ENCODE peak calls at places on chromosomes 5 and 9, in nine cellular contexts. One of them, this sample, is unnamed.

GRCh38 chr5:140563554-140563953 is 844 bp downstream of the APBB3 start:
- DNase-seq in NCI-H510A treated with DMSO at 0.1 percent for 48 hours: no peak
- DNase-seq in activated CD8-positive, alpha-beta memory T cell treated with anti-CD3 and anti-CD28 coated beads for 24 hours: no peak
- DNase-seq in activated CD4-positive, alpha-beta memory T cell treated with anti-CD3 and anti-CD28 coated beads, Interleukin-2, amount 10 ng/mL, durations not matched to agents 7 days and 5 days: no peak
- DNase-seq in ELR: no peak
- DNase-seq in AG09309: no peak
- DNase-seq in heart left ventricle: peak; percentile 45
- DNase-seq in T follicular helper cell: no peak
- DNase-seq in mammary epithelial cell: no peak
- DNase-seq in this sample: no peak

GRCh38 chr9:73006986-73007385 is 54.1 kb upstream of the ALDH1A1 start:
- DNase-seq in NCI-H510A treated with DMSO at 0.1 percent for 48 hours: no peak
- DNase-seq in activated CD8-positive, alpha-beta memory T cell treated with anti-CD3 and anti-CD28 coated beads for 24 hours: no peak
- DNase-seq in activated CD4-positive, alpha-beta memory T cell treated with anti-CD3 and anti-CD28 coated beads, Interleukin-2, amount 10 ng/mL, durations not matched to agents 7 days and 5 days: no peak
- DNase-seq in ELR: no peak
- DNase-seq in AG09309: no peak
- DNase-seq in heart left ventricle: no peak
- DNase-seq in T follicular helper cell: no peak
- DNase-seq in mammary epithelial cell: no peak
- DNase-seq in this sample: no peak

GRCh38 chr5:85288914-85289313 is 904.2 kb upstream of the EDIL3 start:
- DNase-seq in NCI-H510A treated with DMSO at 0.1 percent for 48 hours: no peak
- DNase-seq in activated CD8-positive, alpha-beta memory T cell treated with anti-CD3 and anti-CD28 coated beads for 24 hours: no peak
- DNase-seq in activated CD4-positive, alpha-beta memory T cell treated with anti-CD3 and anti-CD28 coated beads, Interleukin-2, amount 10 ng/mL, durations not matched to agents 7 days and 5 days: no peak
- DNase-seq in ELR: no peak
- DNase-seq in AG09309: no peak
- DNase-seq in heart left ventricle: no peak
- DNase-seq in T follicular helper cell: no peak
- DNase-seq in mammary epithelial cell: no peak
- DNase-seq in this sample: no peak

GRCh38 chr5:32865475-32865874 is 154.4 kb downstream of the NPR3 start:
- DNase-seq in NCI-H510A treated with DMSO at 0.1 percent for 48 hours: no peak
- DNase-seq in activated CD8-positive, alpha-beta memory T cell treated with anti-CD3 and anti-CD28 coated beads for 24 hours: no peak
- DNase-seq in activated CD4-positive, alpha-beta memory T cell treated with anti-CD3 and anti-CD28 coated beads, Interleukin-2, amount 10 ng/mL, durations not matched to agents 7 days and 5 days: no peak
- DNase-seq in ELR: no peak
- DNase-seq in AG09309: peak; percentile 49
- DNase-seq in heart left ventricle: no peak
- DNase-seq in T follicular helper cell: no peak
- DNase-seq in mammary epithelial cell: no peak
- DNase-seq in this sample: no peak

GRCh38 chr5:155943516-155944407 is 383.2 kb upstream of the SGCD start:
- DNase-seq in NCI-H510A treated with DMSO at 0.1 percent for 48 hours: peak; percentile 9
- DNase-seq in activated CD8-positive, alpha-beta memory T cell treated with anti-CD3 and anti-CD28 coated beads for 24 hours: peak; percentile 60
- DNase-seq in activated CD4-positive, alpha-beta memory T cell treated with anti-CD3 and anti-CD28 coated beads, Interleukin-2, amount 10 ng/mL, durations not matched to agents 7 days and 5 days: peak; percentile 38
- DNase-seq in ELR: peak; percentile 3
- DNase-seq in AG09309: peak; percentile 34
- DNase-seq in heart left ventricle: peak; percentile 47
- DNase-seq in T follicular helper cell: peak; percentile 7
- DNase-seq in mammary epithelial cell: peak; percentile 1
- DNase-seq in this sample: peak; percentile 24

GRCh38 chr5:14706615-14707021 is 42.1 kb downstream of the OTULIN start:
- DNase-seq in NCI-H510A treated with DMSO at 0.1 percent for 48 hours: no peak
- DNase-seq in activated CD8-positive, alpha-beta memory T cell treated with anti-CD3 and anti-CD28 coated beads for 24 hours: peak; percentile 64
- DNase-seq in activated CD4-positive, alpha-beta memory T cell treated with anti-CD3 and anti-CD28 coated beads, Interleukin-2, amount 10 ng/mL, durations not matched to agents 7 days and 5 days: peak; percentile 47
- DNase-seq in ELR: peak; percentile 75
- DNase-seq in AG09309: peak; percentile 16
- DNase-seq in heart left ventricle: no peak
- DNase-seq in T follicular helper cell: peak; percentile 43
- DNase-seq in mammary epithelial cell: peak; percentile 44
- DNase-seq in this sample: no peak

GRCh38 chr5:9599391-9599790 is 30.8 kb downstream of the TAS2R1 start:
- DNase-seq in NCI-H510A treated with DMSO at 0.1 percent for 48 hours: no peak
- DNase-seq in activated CD8-positive, alpha-beta memory T cell treated with anti-CD3 and anti-CD28 coated beads for 24 hours: no peak
- DNase-seq in activated CD4-positive, alpha-beta memory T cell treated with anti-CD3 and anti-CD28 coated beads, Interleukin-2, amount 10 ng/mL, durations not matched to agents 7 days and 5 days: no peak
- DNase-seq in ELR: no peak
- DNase-seq in AG09309: no peak
- DNase-seq in heart left ventricle: no peak
- DNase-seq in T follicular helper cell: no peak
- DNase-seq in mammary epithelial cell: no peak
- DNase-seq in this sample: no peak

GRCh38 chr5:68086857-68087256 is 128.7 kb upstream of the PIK3R1 start:
- DNase-seq in NCI-H510A treated with DMSO at 0.1 percent for 48 hours: no peak
- DNase-seq in activated CD8-positive, alpha-beta memory T cell treated with anti-CD3 and anti-CD28 coated beads for 24 hours: no peak
- DNase-seq in activated CD4-positive, alpha-beta memory T cell treated with anti-CD3 and anti-CD28 coated beads, Interleukin-2, amount 10 ng/mL, durations not matched to agents 7 days and 5 days: no peak
- DNase-seq in ELR: peak; percentile 42
- DNase-seq in AG09309: peak; percentile 66
- DNase-seq in heart left ventricle: peak; percentile 48
- DNase-seq in T follicular helper cell: no peak
- DNase-seq in mammary epithelial cell: no peak
- DNase-seq in this sample: peak; percentile 18

GRCh38 chr9:126615791-126616447 is 2.2 kb downstream of the LMX1B start:
- DNase-seq in NCI-H510A treated with DMSO at 0.1 percent for 48 hours: no peak
- DNase-seq in activated CD8-positive, alpha-beta memory T cell treated with anti-CD3 and anti-CD28 coated beads for 24 hours: no peak
- DNase-seq in activated CD4-positive, alpha-beta memory T cell treated with anti-CD3 and anti-CD28 coated beads, Interleukin-2, amount 10 ng/mL, durations not matched to agents 7 days and 5 days: no peak
- DNase-seq in ELR: no peak
- DNase-seq in AG09309: no peak
- DNase-seq in heart left ventricle: no peak
- DNase-seq in T follicular helper cell: no peak
- DNase-seq in mammary epithelial cell: peak; percentile 69
- DNase-seq in this sample: no peak

GRCh38 chr5:33420946-33421345 is 19.8 kb upstream of the TARS1 start:
- DNase-seq in NCI-H510A treated with DMSO at 0.1 percent for 48 hours: no peak
- DNase-seq in activated CD8-positive, alpha-beta memory T cell treated with anti-CD3 and anti-CD28 coated beads for 24 hours: no peak
- DNase-seq in activated CD4-positive, alpha-beta memory T cell treated with anti-CD3 and anti-CD28 coated beads, Interleukin-2, amount 10 ng/mL, durations not matched to agents 7 days and 5 days: no peak
- DNase-seq in ELR: no peak
- DNase-seq in AG09309: no peak
- DNase-seq in heart left ventricle: no peak
- DNase-seq in T follicular helper cell: no peak
- DNase-seq in mammary epithelial cell: no peak
- DNase-seq in this sample: no peak

GRCh38 chr5:9125852-9126251 is 420.0 kb downstream of the SEMA5A start:
- DNase-seq in NCI-H510A treated with DMSO at 0.1 percent for 48 hours: no peak
- DNase-seq in activated CD8-positive, alpha-beta memory T cell treated with anti-CD3 and anti-CD28 coated beads for 24 hours: no peak
- DNase-seq in activated CD4-positive, alpha-beta memory T cell treated with anti-CD3 and anti-CD28 coated beads, Interleukin-2, amount 10 ng/mL, durations not matched to agents 7 days and 5 days: no peak
- DNase-seq in ELR: no peak
- DNase-seq in AG09309: no peak
- DNase-seq in heart left ventricle: no peak
- DNase-seq in T follicular helper cell: no peak
- DNase-seq in mammary epithelial cell: no peak
- DNase-seq in this sample: no peak

GRCh38 chr5:101977729-101978345 is 318.2 kb downstream of the SLCO4C1 start:
- DNase-seq in NCI-H510A treated with DMSO at 0.1 percent for 48 hours: peak; percentile 65
- DNase-seq in activated CD8-positive, alpha-beta memory T cell treated with anti-CD3 and anti-CD28 coated beads for 24 hours: no peak
- DNase-seq in activated CD4-positive, alpha-beta memory T cell treated with anti-CD3 and anti-CD28 coated beads, Interleukin-2, amount 10 ng/mL, durations not matched to agents 7 days and 5 days: no peak
- DNase-seq in ELR: peak; percentile 52
- DNase-seq in AG09309: no peak
- DNase-seq in heart left ventricle: no peak
- DNase-seq in T follicular helper cell: no peak
- DNase-seq in mammary epithelial cell: peak; percentile 11
- DNase-seq in this sample: no peak

GRCh38 chr5:139768802-139769465 is 26.7 kb upstream of the PSD2 start:
- DNase-seq in NCI-H510A treated with DMSO at 0.1 percent for 48 hours: no peak
- DNase-seq in activated CD8-positive, alpha-beta memory T cell treated with anti-CD3 and anti-CD28 coated beads for 24 hours: no peak
- DNase-seq in activated CD4-positive, alpha-beta memory T cell treated with anti-CD3 and anti-CD28 coated beads, Interleukin-2, amount 10 ng/mL, durations not matched to agents 7 days and 5 days: no peak
- DNase-seq in ELR: peak; percentile 36
- DNase-seq in AG09309: no peak
- DNase-seq in heart left ventricle: no peak
- DNase-seq in T follicular helper cell: no peak
- DNase-seq in mammary epithelial cell: no peak
- DNase-seq in this sample: no peak

GRCh38 chr9:24333629-24334028 is 212.1 kb downstream of the IZUMO3 start:
- DNase-seq in NCI-H510A treated with DMSO at 0.1 percent for 48 hours: no peak
- DNase-seq in activated CD8-positive, alpha-beta memory T cell treated with anti-CD3 and anti-CD28 coated beads for 24 hours: no peak
- DNase-seq in activated CD4-positive, alpha-beta memory T cell treated with anti-CD3 and anti-CD28 coated beads, Interleukin-2, amount 10 ng/mL, durations not matched to agents 7 days and 5 days: no peak
- DNase-seq in ELR: no peak
- DNase-seq in AG09309: no peak
- DNase-seq in heart left ventricle: no peak
- DNase-seq in T follicular helper cell: no peak
- DNase-seq in mammary epithelial cell: no peak
- DNase-seq in this sample: no peak

GRCh38 chr9:136619742-136620440 is 42.8 kb upstream of the EGFL7 start:
- DNase-seq in NCI-H510A treated with DMSO at 0.1 percent for 48 hours: no peak
- DNase-seq in activated CD8-positive, alpha-beta memory T cell treated with anti-CD3 and anti-CD28 coated beads for 24 hours: no peak
- DNase-seq in activated CD4-positive, alpha-beta memory T cell treated with anti-CD3 and anti-CD28 coated beads, Interleukin-2, amount 10 ng/mL, durations not matched to agents 7 days and 5 days: no peak
- DNase-seq in ELR: peak; percentile 33
- DNase-seq in AG09309: no peak
- DNase-seq in heart left ventricle: peak; percentile 72
- DNase-seq in T follicular helper cell: no peak
- DNase-seq in mammary epithelial cell: no peak
- DNase-seq in this sample: peak; percentile 67

GRCh38 chr9:129380961-129381401 is 202.9 kb upstream of the IER5L start:
- DNase-seq in NCI-H510A treated with DMSO at 0.1 percent for 48 hours: no peak
- DNase-seq in activated CD8-positive, alpha-beta memory T cell treated with anti-CD3 and anti-CD28 coated beads for 24 hours: no peak
- DNase-seq in activated CD4-positive, alpha-beta memory T cell treated with anti-CD3 and anti-CD28 coated beads, Interleukin-2, amount 10 ng/mL, durations not matched to agents 7 days and 5 days: no peak
- DNase-seq in ELR: no peak
- DNase-seq in AG09309: no peak
- DNase-seq in heart left ventricle: no peak
- DNase-seq in T follicular helper cell: no peak
- DNase-seq in mammary epithelial cell: no peak
- DNase-seq in this sample: no peak

GRCh38 chr5:139104577-139105271 is 93.4 kb downstream of the SIL1 start:
- DNase-seq in NCI-H510A treated with DMSO at 0.1 percent for 48 hours: peak; percentile 79
- DNase-seq in activated CD8-positive, alpha-beta memory T cell treated with anti-CD3 and anti-CD28 coated beads for 24 hours: no peak
- DNase-seq in activated CD4-positive, alpha-beta memory T cell treated with anti-CD3 and anti-CD28 coated beads, Interleukin-2, amount 10 ng/mL, durations not matched to agents 7 days and 5 days: no peak
- DNase-seq in ELR: peak; percentile 15
- DNase-seq in AG09309: peak; percentile 74
- DNase-seq in heart left ventricle: peak; percentile 70
- DNase-seq in T follicular helper cell: no peak
- DNase-seq in mammary epithelial cell: peak; percentile 81
- DNase-seq in this sample: peak; percentile 48

GRCh38 chr9:98378206-98379193 is 123.1 kb upstream of the TBC1D2 start:
- DNase-seq in NCI-H510A treated with DMSO at 0.1 percent for 48 hours: no peak
- DNase-seq in activated CD8-positive, alpha-beta memory T cell treated with anti-CD3 and anti-CD28 coated beads for 24 hours: no peak
- DNase-seq in activated CD4-positive, alpha-beta memory T cell treated with anti-CD3 and anti-CD28 coated beads, Interleukin-2, amount 10 ng/mL, durations not matched to agents 7 days and 5 days: no peak
- DNase-seq in ELR: peak; percentile 37
- DNase-seq in AG09309: no peak
- DNase-seq in heart left ventricle: no peak
- DNase-seq in T follicular helper cell: no peak
- DNase-seq in mammary epithelial cell: no peak
- DNase-seq in this sample: no peak

GRCh38 chr9:136882109-136882946 is 4.0 kb upstream of the TRAF2 start:
- DNase-seq in NCI-H510A treated with DMSO at 0.1 percent for 48 hours: no peak
- DNase-seq in activated CD8-positive, alpha-beta memory T cell treated with anti-CD3 and anti-CD28 coated beads for 24 hours: peak; percentile 92
- DNase-seq in activated CD4-positive, alpha-beta memory T cell treated with anti-CD3 and anti-CD28 coated beads, Interleukin-2, amount 10 ng/mL, durations not matched to agents 7 days and 5 days: peak; percentile 90
- DNase-seq in ELR: peak; percentile 91
- DNase-seq in AG09309: peak; percentile 32
- DNase-seq in heart left ventricle: peak; percentile 47
- DNase-seq in T follicular helper cell: peak; percentile 79
- DNase-seq in mammary epithelial cell: peak; percentile 96
- DNase-seq in this sample: no peak

GRCh38 chr9:137042751-137043727 is 2.9 kb downstream of the NPDC1 start:
- DNase-seq in NCI-H510A treated with DMSO at 0.1 percent for 48 hours: no peak
- DNase-seq in activated CD8-positive, alpha-beta memory T cell treated with anti-CD3 and anti-CD28 coated beads for 24 hours: no peak
- DNase-seq in activated CD4-positive, alpha-beta memory T cell treated with anti-CD3 and anti-CD28 coated beads, Interleukin-2, amount 10 ng/mL, durations not matched to agents 7 days and 5 days: no peak
- DNase-seq in ELR: no peak
- DNase-seq in AG09309: no peak
- DNase-seq in heart left ventricle: peak; percentile 77
- DNase-seq in T follicular helper cell: no peak
- DNase-seq in mammary epithelial cell: no peak
- DNase-seq in this sample: peak; percentile 67

GRCh38 chr5:178290376-178290775 is 57.8 kb upstream of the PHYKPL start:
- DNase-seq in NCI-H510A treated with DMSO at 0.1 percent for 48 hours: no peak
- DNase-seq in activated CD8-positive, alpha-beta memory T cell treated with anti-CD3 and anti-CD28 coated beads for 24 hours: no peak
- DNase-seq in activated CD4-positive, alpha-beta memory T cell treated with anti-CD3 and anti-CD28 coated beads, Interleukin-2, amount 10 ng/mL, durations not matched to agents 7 days and 5 days: no peak
- DNase-seq in ELR: no peak
- DNase-seq in AG09309: no peak
- DNase-seq in heart left ventricle: no peak
- DNase-seq in T follicular helper cell: no peak
- DNase-seq in mammary epithelial cell: no peak
- DNase-seq in this sample: no peak

GRCh38 chr5:135386096-135386495 is 12.9 kb downstream of the MACROH2A1 start:
- DNase-seq in NCI-H510A treated with DMSO at 0.1 percent for 48 hours: no peak
- DNase-seq in activated CD8-positive, alpha-beta memory T cell treated with anti-CD3 and anti-CD28 coated beads for 24 hours: no peak
- DNase-seq in activated CD4-positive, alpha-beta memory T cell treated with anti-CD3 and anti-CD28 coated beads, Interleukin-2, amount 10 ng/mL, durations not matched to agents 7 days and 5 days: no peak
- DNase-seq in ELR: peak; percentile 81
- DNase-seq in AG09309: no peak
- DNase-seq in heart left ventricle: no peak
- DNase-seq in T follicular helper cell: no peak
- DNase-seq in mammary epithelial cell: peak; percentile 93
- DNase-seq in this sample: no peak

GRCh38 chr5:76849767-76850291 is at the start of gene S100Z:
- DNase-seq in NCI-H510A treated with DMSO at 0.1 percent for 48 hours: no peak
- DNase-seq in activated CD8-positive, alpha-beta memory T cell treated with anti-CD3 and anti-CD28 coated beads for 24 hours: peak; percentile 61
- DNase-seq in activated CD4-positive, alpha-beta memory T cell treated with anti-CD3 and anti-CD28 coated beads, Interleukin-2, amount 10 ng/mL, durations not matched to agents 7 days and 5 days: peak; percentile 67
- DNase-seq in ELR: no peak
- DNase-seq in AG09309: no peak
- DNase-seq in heart left ventricle: no peak
- DNase-seq in T follicular helper cell: peak; percentile 5
- DNase-seq in mammary epithelial cell: no peak
- DNase-seq in this sample: no peak

GRCh38 chr9:93536874-93537273 is 39.5 kb upstream of the PHF2 start:
- DNase-seq in NCI-H510A treated with DMSO at 0.1 percent for 48 hours: no peak
- DNase-seq in activated CD8-positive, alpha-beta memory T cell treated with anti-CD3 and anti-CD28 coated beads for 24 hours: no peak
- DNase-seq in activated CD4-positive, alpha-beta memory T cell treated with anti-CD3 and anti-CD28 coated beads, Interleukin-2, amount 10 ng/mL, durations not matched to agents 7 days and 5 days: no peak
- DNase-seq in ELR: no peak
- DNase-seq in AG09309: no peak
- DNase-seq in heart left ventricle: no peak
- DNase-seq in T follicular helper cell: no peak
- DNase-seq in mammary epithelial cell: no peak
- DNase-seq in this sample: no peak

GRCh38 chr5:179061025-179061424 is 852 bp downstream of the ZNF354C start:
- DNase-seq in NCI-H510A treated with DMSO at 0.1 percent for 48 hours: no peak
- DNase-seq in activated CD8-positive, alpha-beta memory T cell treated with anti-CD3 and anti-CD28 coated beads for 24 hours: no peak
- DNase-seq in activated CD4-positive, alpha-beta memory T cell treated with anti-CD3 and anti-CD28 coated beads, Interleukin-2, amount 10 ng/mL, durations not matched to agents 7 days and 5 days: no peak
- DNase-seq in ELR: no peak
- DNase-seq in AG09309: no peak
- DNase-seq in heart left ventricle: no peak
- DNase-seq in T follicular helper cell: no peak
- DNase-seq in mammary epithelial cell: no peak
- DNase-seq in this sample: no peak

GRCh38 chr9:90029996-90030395 is 425.2 kb downstream of the GADD45G start:
- DNase-seq in NCI-H510A treated with DMSO at 0.1 percent for 48 hours: no peak
- DNase-seq in activated CD8-positive, alpha-beta memory T cell treated with anti-CD3 and anti-CD28 coated beads for 24 hours: no peak
- DNase-seq in activated CD4-positive, alpha-beta memory T cell treated with anti-CD3 and anti-CD28 coated beads, Interleukin-2, amount 10 ng/mL, durations not matched to agents 7 days and 5 days: no peak
- DNase-seq in ELR: no peak
- DNase-seq in AG09309: no peak
- DNase-seq in heart left ventricle: no peak
- DNase-seq in T follicular helper cell: no peak
- DNase-seq in mammary epithelial cell: peak; percentile 64
- DNase-seq in this sample: no peak

GRCh38 chr9:114280636-114281315 is 42.1 kb upstream of the ORM1 start:
- DNase-seq in NCI-H510A treated with DMSO at 0.1 percent for 48 hours: no peak
- DNase-seq in activated CD8-positive, alpha-beta memory T cell treated with anti-CD3 and anti-CD28 coated beads for 24 hours: no peak
- DNase-seq in activated CD4-positive, alpha-beta memory T cell treated with anti-CD3 and anti-CD28 coated beads, Interleukin-2, amount 10 ng/mL, durations not matched to agents 7 days and 5 days: no peak
- DNase-seq in ELR: peak; percentile 39
- DNase-seq in AG09309: no peak
- DNase-seq in heart left ventricle: peak; percentile 59
- DNase-seq in T follicular helper cell: no peak
- DNase-seq in mammary epithelial cell: no peak
- DNase-seq in this sample: peak; percentile 47

GRCh38 chr5:55599148-55600050 is 64.6 kb upstream of the PLPP1 start:
- DNase-seq in NCI-H510A treated with DMSO at 0.1 percent for 48 hours: no peak
- DNase-seq in activated CD8-positive, alpha-beta memory T cell treated with anti-CD3 and anti-CD28 coated beads for 24 hours: no peak
- DNase-seq in activated CD4-positive, alpha-beta memory T cell treated with anti-CD3 and anti-CD28 coated beads, Interleukin-2, amount 10 ng/mL, durations not matched to agents 7 days and 5 days: no peak
- DNase-seq in ELR: no peak
- DNase-seq in AG09309: no peak
- DNase-seq in heart left ventricle: no peak
- DNase-seq in T follicular helper cell: no peak
- DNase-seq in mammary epithelial cell: no peak
- DNase-seq in this sample: no peak

GRCh38 chr9:136310273-136311030 is 6.6 kb upstream of the CCDC187 start:
- DNase-seq in NCI-H510A treated with DMSO at 0.1 percent for 48 hours: peak; percentile 26
- DNase-seq in activated CD8-positive, alpha-beta memory T cell treated with anti-CD3 and anti-CD28 coated beads for 24 hours: no peak
- DNase-seq in activated CD4-positive, alpha-beta memory T cell treated with anti-CD3 and anti-CD28 coated beads, Interleukin-2, amount 10 ng/mL, durations not matched to agents 7 days and 5 days: no peak
- DNase-seq in ELR: no peak
- DNase-seq in AG09309: no peak
- DNase-seq in heart left ventricle: no peak
- DNase-seq in T follicular helper cell: no peak
- DNase-seq in mammary epithelial cell: no peak
- DNase-seq in this sample: no peak

GRCh38 chr5:179371681-179372675 is 26.7 kb upstream of the ADAMTS2 start:
- DNase-seq in NCI-H510A treated with DMSO at 0.1 percent for 48 hours: no peak
- DNase-seq in activated CD8-positive, alpha-beta memory T cell treated with anti-CD3 and anti-CD28 coated beads for 24 hours: no peak
- DNase-seq in activated CD4-positive, alpha-beta memory T cell treated with anti-CD3 and anti-CD28 coated beads, Interleukin-2, amount 10 ng/mL, durations not matched to agents 7 days and 5 days: no peak
- DNase-seq in ELR: no peak
- DNase-seq in AG09309: no peak
- DNase-seq in heart left ventricle: no peak
- DNase-seq in T follicular helper cell: no peak
- DNase-seq in mammary epithelial cell: no peak
- DNase-seq in this sample: no peak

GRCh38 chr9:118961857-118962256 is 407.4 kb downstream of the BRINP1 start:
- DNase-seq in NCI-H510A treated with DMSO at 0.1 percent for 48 hours: no peak
- DNase-seq in activated CD8-positive, alpha-beta memory T cell treated with anti-CD3 and anti-CD28 coated beads for 24 hours: no peak
- DNase-seq in activated CD4-positive, alpha-beta memory T cell treated with anti-CD3 and anti-CD28 coated beads, Interleukin-2, amount 10 ng/mL, durations not matched to agents 7 days and 5 days: no peak
- DNase-seq in ELR: peak; percentile 64
- DNase-seq in AG09309: peak; percentile 23
- DNase-seq in heart left ventricle: no peak
- DNase-seq in T follicular helper cell: no peak
- DNase-seq in mammary epithelial cell: peak; percentile 54
- DNase-seq in this sample: no peak

This sample was measured in left ventricle myocardium inferior.